ENCODE peak calls at places on chromosomes 12 and 14, in four cellular contexts. H is lower leg skin, C is K562, M is thyroid gland. Y is an unnamed sample.

GRCh38 chr12:21239866-21240265 is 94.9 kb downstream of the SLCO1A2 start:
- DNase-seq in H (no peak), C (no peak), M (no peak), Y (no peak)

GRCh38 chr14:69648480-69649414 is 37.4 kb downstream of the SUSD6 start:
- DNase-seq in H (peak), C (no peak), M (no peak), Y (no peak)

GRCh38 chr14:77861201-77861600 is 61.3 kb downstream of the ADCK1 start:
- DNase-seq in H (no peak), C (no peak), M (no peak), Y (no peak)

GRCh38 chr14:37573355-37573754 is 21.7 kb downstream of the FOXA1 start:
- DNase-seq in H (no peak), C (no peak), M (no peak), Y (no peak)

GRCh38 chr12:67940780-67941243 is 48.4 kb upstream of the IFNG-AS1 start:
- DNase-seq in H (no peak), C (no peak), M (no peak), Y (no peak)

GRCh38 chr12:13146539-13146938 is 43.1 kb upstream of the GSG1 start:
- DNase-seq in H (no peak), C (no peak), M (peak), Y (peak)

GRCh38 chr12:51009038-51009437 is 17.1 kb downstream of the SLC11A2 start:
- DNase-seq in H (peak), C (no peak), M (peak), Y (peak)

GRCh38 chr12:102539651-102540553 is 59.5 kb upstream of the IGF1 start:
- DNase-seq in H (no peak), C (no peak), M (no peak), Y (no peak)

GRCh38 chr14:23438130-23438893 is 2.9 kb upstream of the MYH7 start:
- DNase-seq in H (peak), C (peak), M (no peak), Y (peak)

GRCh38 chr12:5506821-5507231 is 74.9 kb downstream of the NTF3 start:
- DNase-seq in H (no peak), C (no peak), M (no peak), Y (peak)

GRCh38 chr12:114221136-114221838 is 184.7 kb downstream of the TBX5 start:
- DNase-seq in H (no peak), C (no peak), M (no peak), Y (no peak)
- TF ChIP-seq CTCF in H (no peak), C (no peak), M (no peak), Y (no peak)

GRCh38 chr14:52729585-52729924 is 411 bp upstream of the STYX start:
- DNase-seq in H (no peak), C (no peak), M (no peak), Y (no peak)
- H3K4me3 ChIP-seq in H (no peak), C (peak), M (peak), Y (no peak)

DNA sequence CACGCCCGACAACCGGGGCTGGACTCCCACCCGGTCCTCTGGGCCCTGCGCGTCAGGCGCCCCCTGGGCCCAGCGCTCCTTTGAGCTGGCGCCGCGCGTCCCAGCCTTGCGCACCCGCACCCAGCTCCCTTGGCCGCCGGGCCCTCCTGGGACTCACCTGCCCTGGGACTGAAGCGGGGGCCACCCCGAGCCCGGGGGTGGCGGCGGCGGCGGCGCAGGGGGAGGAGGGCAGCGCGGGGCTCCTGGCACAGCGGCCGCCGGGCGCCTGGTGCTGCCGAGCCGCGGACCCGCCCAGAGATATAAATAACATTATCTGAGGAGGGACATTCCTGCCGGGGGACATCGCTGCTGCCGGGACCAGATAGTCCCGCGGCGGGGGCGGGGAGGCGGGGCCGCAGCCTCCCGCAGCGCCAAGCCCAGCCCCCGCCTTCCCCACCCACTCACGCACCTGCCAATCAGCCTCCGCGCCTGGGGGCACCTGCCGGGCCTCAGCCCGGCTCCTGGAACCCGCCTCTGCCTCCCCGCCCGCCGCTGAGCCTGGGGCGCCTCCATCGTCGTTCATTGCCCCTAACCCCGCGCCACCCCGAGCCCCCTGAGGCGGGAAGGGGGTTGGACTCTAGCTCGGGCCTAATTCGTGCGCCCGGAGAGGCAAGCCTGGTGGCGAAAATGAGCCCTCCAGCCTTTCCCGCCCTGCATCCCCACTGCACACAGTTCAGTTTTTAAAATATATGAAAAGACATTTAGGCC is at the start of gene SPTB:
- DNase-seq in H (no peak), C (peak), M (peak), Y (peak)
- TF ChIP-seq POLR2A in H (no peak), C (no peak), M (no peak), Y (no peak)

DNA sequence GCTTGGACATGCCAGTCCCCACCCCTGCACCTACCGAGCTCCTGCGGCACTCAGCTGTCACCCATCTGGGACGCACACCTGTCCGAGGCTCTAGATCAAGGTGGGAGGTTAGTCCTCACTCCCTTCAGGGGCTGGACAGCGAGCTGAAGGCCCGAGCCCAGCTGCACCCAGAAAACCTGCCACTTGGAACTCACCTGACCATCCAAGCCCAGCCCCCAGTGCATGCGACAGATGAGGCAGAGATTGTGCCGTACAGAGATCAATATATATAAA is 3.0 kb downstream of the ANKRD9 start:
- DNase-seq in H (no peak), C (no peak), M (no peak), Y (no peak)
- TF ChIP-seq CTCF in H (no peak), C (no peak), M (no peak), Y (no peak)

DNA sequence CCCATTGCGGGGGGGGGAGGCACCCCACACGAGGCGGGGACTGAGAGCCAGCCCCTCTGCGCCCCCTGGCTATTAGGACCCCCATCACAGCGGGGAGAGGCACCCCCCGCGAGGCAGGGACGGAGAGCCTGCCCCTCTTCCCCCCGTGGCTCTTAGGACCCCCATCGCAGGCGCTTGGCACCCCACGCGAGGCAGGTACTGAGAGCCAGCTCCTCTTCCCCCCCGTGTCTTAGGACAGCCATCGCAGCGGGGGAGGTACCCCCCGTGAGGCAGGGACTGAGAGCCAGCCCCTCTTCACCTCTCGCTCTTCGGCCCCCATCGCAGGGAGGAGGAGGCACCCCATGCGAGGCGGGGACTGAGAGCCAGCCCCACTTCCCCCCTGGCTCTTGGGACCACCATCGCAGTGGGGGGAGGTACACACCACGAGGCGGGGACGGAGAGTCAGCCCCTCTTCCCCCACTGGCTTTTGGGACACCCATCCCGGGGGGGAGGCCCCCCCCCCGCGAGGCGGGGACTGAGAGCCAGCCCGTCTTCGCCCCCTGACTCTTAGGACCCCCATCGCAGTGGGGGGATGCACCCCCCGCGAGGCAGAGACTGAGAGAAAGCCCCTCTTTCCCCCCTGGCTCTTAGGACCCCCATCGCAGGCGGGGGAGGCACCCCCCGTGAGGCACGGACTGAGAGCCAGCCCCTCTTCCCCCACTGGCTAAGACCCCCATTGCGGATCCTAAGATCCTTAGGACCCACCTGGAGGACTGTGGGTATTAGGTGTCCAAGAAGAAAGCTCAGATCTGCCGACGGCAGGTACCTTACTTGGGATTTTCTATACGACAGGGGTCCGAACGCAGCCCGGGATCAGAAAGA is 198.6 kb upstream of the PZP start:
- DNase-seq in H (no peak), C (no peak), M (no peak), Y (no peak)
- H3K4me3 ChIP-seq in H (no peak), C (no peak), M (no peak), Y (no peak)

GRCh38 chr14:64296561-64296960 is 2.4 kb upstream of the ESR2 start:
- DNase-seq in H (no peak), C (no peak), M (no peak), Y (no peak)

GRCh38 chr14:64292197-64292596 is 2.0 kb downstream of the ESR2 start:
- DNase-seq in H (no peak), C (no peak), M (no peak), Y (no peak)

GRCh38 chr14:64294672-64295413 is 672 bp upstream of the ESR2 start:
- DNase-seq in H (peak), C (peak), M (peak), Y (peak)

GRCh38 chr14:64289571-64289970 is 4.6 kb downstream of the ESR2 start:
- DNase-seq in H (no peak), C (no peak), M (no peak), Y (peak)

GRCh38 chr14:64293976-64294671 is at the start of gene ESR2:
- DNase-seq in H (no peak), C (peak), M (peak), Y (peak)
- TF ChIP-seq POLR2A in H (no peak), C (no peak), M (no peak), Y (no peak)

GRCh38 chr12:120775862-120776552 is 50.4 kb downstream of the ACADS start:
- DNase-seq in H (no peak), C (no peak), M (peak), Y (no peak)
- TF ChIP-seq CTCF in H (no peak), C (no peak), M (peak), Y (no peak)

GRCh38 chr12:1530592-1531159 is 63.7 kb downstream of the FBXL14 start:
- DNase-seq in H (peak), C (peak), M (peak), Y (no peak)
- H3K4me3 ChIP-seq in H (peak), C (peak), M (no peak), Y (no peak)

GRCh38 chr12:6724409-6724797 is 557 bp downstream of the COPS7A start:
- DNase-seq in H (no peak), C (no peak), M (peak), Y (peak)
- TF ChIP-seq POLR2A in H (no peak), C (no peak), M (no peak), Y (no peak)

Y was measured in adrenal gland.